ENCODE peak calls at places on chromosomes 4 and X, in five cellular contexts. G is suprapubic skin, A is H1, K is stomach, E is ovary. O is an unnamed sample.

GRCh38 chr4:108794136-108794535 is 31.3 kb upstream of the ETNPPL start:
- DNase-seq in G (no peak), A (no peak), K (no peak), E (no peak), O (no peak)

GRCh38 chr4:100936676-100937390 is 410.5 kb downstream of the PPP3CA start:
- DNase-seq in G (no peak), A (no peak), K (no peak), E (no peak), O (no peak)

GRCh38 chr4:147542229-147542990 is 61.5 kb downstream of the EDNRA start:
- DNase-seq in G (no peak), A (no peak), K (no peak), E (no peak), O (no peak)

GRCh38 chr4:158176108-158176507 is 3.3 kb upstream of the GASK1B start:
- DNase-seq in G (no peak), A (no peak), K (peak), E (no peak), O (no peak)

GRCh38 chr4:70688795-70689231 is 481 bp downstream of the UTP3 start:
- DNase-seq in G (peak), A (no peak), K (no peak), E (no peak), O (no peak)

GRCh38 chr4:149997881-149998421 is 80.3 kb upstream of the DCLK2 start:
- DNase-seq in G (no peak), A (no peak), K (no peak), E (no peak), O (no peak)

GRCh38 chrX:102516314-102516936 is at the start of gene TMSB15A:
- DNase-seq in G (peak), A (no peak), K (peak), E (peak), O (peak)

GRCh38 chr4:54784188-54784671 is 126.5 kb downstream of the KIT start:
- DNase-seq in G (peak), A (no peak), K (peak), E (peak), O (peak)

GRCh38 chr4:107863850-107864371 is 39.2 kb downstream of the SGMS2 start:
- DNase-seq in G (no peak), A (no peak), K (peak), E (no peak), O (no peak)

GRCh38 chr4:20095805-20096541 is 155.7 kb upstream of the SLIT2 start:
- DNase-seq in G (no peak), A (no peak), K (no peak), E (no peak), O (no peak)

GRCh38 chr4:108811486-108811885 is 48.6 kb upstream of the ETNPPL start:
- DNase-seq in G (no peak), A (no peak), K (no peak), E (no peak), O (no peak)

GRCh38 chrX:53795583-53795982 is 109.1 kb upstream of the HUWE1 start:
- DNase-seq in G (no peak), A (no peak), K (no peak), E (no peak), O (no peak)

GRCh38 chr4:21765810-21766407 is 182.7 kb downstream of the KCNIP4 start:
- DNase-seq in G (no peak), A (peak), K (peak), E (no peak), O (no peak)

GRCh38 chrX:132958086-132958703 is at the start of gene HS6ST2:
- DNase-seq in G (no peak), A (no peak), K (no peak), E (peak), O (no peak)

GRCh38 chr4:81255524-81255923 is 40.5 kb upstream of the PRKG2 start:
- DNase-seq in G (no peak), A (no peak), K (no peak), E (no peak), O (no peak)

GRCh38 chr4:169272265-169272886 is 1.6 kb upstream of the SH3RF1 start:
- DNase-seq in G (no peak), A (no peak), K (no peak), E (no peak), O (no peak)

GRCh38 chrX:103533428-103534216 is 14.3 kb upstream of the RAB40A start:
- DNase-seq in G (peak), A (peak), K (peak), E (peak), O (peak)

GRCh38 chrX:39397561-39398200 is 596.4 kb downstream of the MID1IP1 start:
- DNase-seq in G (no peak), A (no peak), K (no peak), E (no peak), O (no peak)

GRCh38 chr4:38371391-38371851 is 292.6 kb upstream of the KLF3 start:
- DNase-seq in G (no peak), A (no peak), K (no peak), E (no peak), O (no peak)

GRCh38 chrX:2635366-2635765 is 55.7 kb upstream of the CD99 start:
- DNase-seq in G (no peak), A (no peak), K (no peak), E (no peak), O (no peak)

GRCh38 chrX:30659421-30659820 is 6.2 kb downstream of the GK start:
- DNase-seq in G (no peak), A (no peak), K (no peak), E (no peak), O (no peak)

GRCh38 chr4:125043453-125043852 is 271.3 kb upstream of the FAT4 start:
- DNase-seq in G (no peak), A (no peak), K (no peak), E (no peak), O (no peak)

GRCh38 chr4:7169134-7169533 is 23.2 kb upstream of the SORCS2 start:
- DNase-seq in G (peak), A (no peak), K (no peak), E (peak), O (no peak)

GRCh38 chr4:48938831-48939230 is 32.3 kb upstream of the OCIAD2 start:
- DNase-seq in G (no peak), A (no peak), K (no peak), E (no peak), O (no peak)

GRCh38 chr4:52051615-52052474 is 741 bp downstream of the SPATA18 start:
- DNase-seq in G (peak), A (peak), K (peak), E (peak), O (peak)

GRCh38 chr4:152534541-152535231 is 1.2 kb downstream of the FBXW7 start:
- DNase-seq in G (peak), A (no peak), K (peak), E (peak), O (no peak)

GRCh38 chr4:188444500-188444899 is 305.3 kb downstream of the TRIML1 start:
- DNase-seq in G (no peak), A (no peak), K (no peak), E (no peak), O (no peak)

GRCh38 chrX:106999002-106999975 is 723 bp downstream of the MORC4 start:
- DNase-seq in G (peak), A (no peak), K (peak), E (peak), O (no peak)

GRCh38 chr4:76571274-76571673 is 136.2 kb downstream of the SHROOM3 start:
- DNase-seq in G (no peak), A (no peak), K (no peak), E (no peak), O (no peak)

GRCh38 chr4:6856391-6856790 is 53.2 kb upstream of the TBC1D14 start:
- DNase-seq in G (no peak), A (no peak), K (no peak), E (no peak), O (no peak)

GRCh38 chr4:39562792-39563191 is 35.6 kb upstream of the UGDH start:
- DNase-seq in G (no peak), A (no peak), K (no peak), E (no peak), O (no peak)

GRCh38 chr4:115950806-115951205 is 837.4 kb upstream of the NDST4 start:
- DNase-seq in G (no peak), A (no peak), K (no peak), E (no peak), O (no peak)
- TF ChIP-seq EP300 in G (no peak), A (no peak), K (no peak), E (no peak), O (no peak)

GRCh38 chr4:175674219-175674618 is 137.8 kb downstream of the GPM6A start:
- DNase-seq in G (no peak), A (no peak), K (no peak), E (no peak), O (no peak)

GRCh38 chr4:175678451-175678850 is 133.6 kb downstream of the GPM6A start:
- DNase-seq in G (no peak), A (no peak), K (no peak), E (no peak), O (no peak)
- TF ChIP-seq EP300 in G (no peak), A (no peak), K (no peak), E (no peak), O (no peak)

GRCh38 chr4:86977621-86978184 is 42.9 kb downstream of the AFF1 start:
- DNase-seq in G (no peak), A (no peak), K (no peak), E (no peak), O (no peak)
- TF ChIP-seq EP300 in G (no peak), A (no peak), K (no peak), E (no peak), O (no peak)

DNA sequence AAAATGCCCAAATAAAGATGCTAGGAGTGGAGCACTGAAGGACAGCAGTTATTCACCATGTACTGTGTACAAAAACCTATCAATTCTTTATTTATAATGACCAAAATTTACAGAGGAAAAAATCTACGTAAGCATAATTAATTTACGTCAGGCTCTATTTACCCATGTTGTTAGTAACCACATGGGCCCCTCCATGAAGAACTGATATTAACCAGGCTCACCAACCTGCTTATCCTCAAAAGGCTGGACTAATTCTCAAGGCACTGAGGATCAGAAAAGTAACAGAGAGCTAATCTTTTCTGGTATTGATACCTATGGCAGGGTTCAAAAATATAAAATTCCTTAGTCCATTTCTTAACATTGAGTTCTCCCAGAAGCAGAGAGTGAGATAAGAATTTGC is 140.0 kb downstream of the ARHGAP6 start:
- DNase-seq in G (no peak), A (no peak), K (no peak), E (no peak), O (no peak)
- TF ChIP-seq EP300 in G (no peak), A (no peak), K (no peak), E (no peak), O (no peak)

GRCh38 chr4:22962186-22962786 is 269.5 kb downstream of the GBA3 start:
- DNase-seq in G (no peak), A (no peak), K (no peak), E (no peak), O (no peak)
- TF ChIP-seq EP300 in G (no peak), A (no peak), K (no peak), E (no peak), O (no peak)

GRCh38 chr4:86594559-86595425 is 677 bp downstream of the PTPN13 start:
- DNase-seq in G (peak), A (no peak), K (peak), E (peak), O (no peak)

GRCh38 chr4:86592553-86593249 is 1.4 kb upstream of the PTPN13 start:
- DNase-seq in G (no peak), A (no peak), K (no peak), E (no peak), O (no peak)

GRCh38 chr4:86595426-86595805 is 1.3 kb downstream of the PTPN13 start:
- DNase-seq in G (no peak), A (no peak), K (no peak), E (no peak), O (no peak)

GRCh38 chr4:86596802-86597201 is 2.7 kb downstream of the PTPN13 start:
- DNase-seq in G (no peak), A (no peak), K (no peak), E (no peak), O (no peak)

DNA sequence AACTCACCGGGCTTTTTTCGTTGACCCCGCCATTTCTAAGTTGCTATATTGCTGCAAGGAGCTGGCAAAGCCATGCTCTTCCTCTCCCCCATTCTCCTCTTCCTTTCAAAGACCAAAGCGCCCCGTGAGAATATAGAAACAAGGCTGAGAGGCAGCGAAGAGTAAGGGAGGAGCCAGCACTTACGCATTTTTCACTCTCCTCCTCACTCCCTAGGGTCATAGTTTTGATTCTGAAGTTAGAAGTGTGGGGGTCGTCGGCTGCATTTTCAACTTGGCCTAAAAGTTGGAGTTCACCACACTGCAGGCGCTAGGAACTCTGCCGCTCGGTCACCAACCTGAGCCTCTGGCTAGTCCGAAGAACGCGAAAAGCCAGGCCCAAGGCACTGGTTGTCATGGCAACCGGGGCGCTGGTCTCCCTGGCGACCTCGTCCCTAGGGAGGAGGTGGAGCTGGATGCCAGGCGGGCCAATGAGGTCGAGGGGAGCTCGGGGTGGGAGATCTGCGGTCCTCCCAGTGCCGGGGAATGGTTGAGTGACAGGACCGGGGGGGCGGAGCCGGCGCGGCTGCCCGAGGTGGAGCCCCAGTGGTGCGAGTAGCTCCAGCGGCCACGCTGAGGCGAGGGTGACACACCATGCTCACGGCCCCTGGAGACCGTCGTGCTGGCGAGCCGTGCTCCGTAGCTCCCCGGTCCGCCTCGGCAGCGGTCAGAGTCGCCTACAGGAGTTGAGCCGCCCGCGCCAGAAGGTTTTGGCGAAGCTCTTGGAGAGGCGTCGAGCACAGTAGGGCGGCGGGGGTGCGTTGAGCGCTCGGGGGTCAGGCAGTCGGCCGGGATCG is at the start of gene PTPN13:
- DNase-seq in G (peak), A (peak), K (peak), E (peak), O (peak)
- TF ChIP-seq EP300 in G (no peak), A (no peak), K (no peak), E (peak), O (no peak)